ENCODE peak calls at places on chromosomes 7 and 10, in nine cellular contexts. C is neuronal stem cell, Y is heart left ventricle, D is pancreas, S is vagina, E is suprapubic skin, I is RWPE1, H is IMR-90, N is WERI-Rb-1. P is an unnamed sample.

GRCh38 chr7:141484907-141485306 is 66.3 kb upstream of the AGK start:
- DNase-seq in C (no peak), Y (no peak), D (no peak), S (no peak), E (no peak), I (no peak), H (no peak), N (no peak), P (no peak)

GRCh38 chr10:77849039-77849664 is 77.4 kb downstream of the DLG5 start:
- DNase-seq in C (peak), Y (no peak), D (no peak), S (no peak), E (no peak), I (no peak), H (no peak), N (no peak), P (no peak)

GRCh38 chr7:116777613-116778380 is 84.6 kb upstream of the CAPZA2 start:
- DNase-seq in C (no peak), Y (no peak), D (no peak), S (no peak), E (no peak), I (peak), H (peak), N (no peak), P (no peak)

GRCh38 chr7:67644149-67644548 is 647.5 kb downstream of the TYW1 start:
- DNase-seq in C (no peak), Y (no peak), D (no peak), S (no peak), E (no peak), I (no peak), H (no peak), N (peak), P (no peak)

GRCh38 chr7:32846630-32847225 is 44.8 kb downstream of the KBTBD2 start:
- DNase-seq in C (peak), Y (peak), D (peak), S (no peak), E (peak), I (peak), H (peak), N (peak), P (peak)

GRCh38 chr7:27895553-27895952 is 155.6 kb downstream of the TAX1BP1 start:
- DNase-seq in C (no peak), Y (no peak), D (no peak), S (no peak), E (no peak), I (no peak), H (no peak), N (no peak), P (no peak)

GRCh38 chr7:47602272-47603004 is 20.5 kb upstream of the TNS3 start:
- DNase-seq in C (no peak), Y (peak), D (no peak), S (no peak), E (no peak), I (peak), H (no peak), N (no peak), P (no peak)

GRCh38 chr7:43071604-43072003 is 40.8 kb upstream of the HECW1 start:
- DNase-seq in C (peak), Y (no peak), D (no peak), S (no peak), E (no peak), I (no peak), H (peak), N (peak), P (no peak)

GRCh38 chr10:11525503-11525902 is 85.9 kb downstream of the USP6NL start:
- DNase-seq in C (no peak), Y (peak), D (no peak), S (no peak), E (peak), I (no peak), H (peak), N (no peak), P (peak)

GRCh38 chr10:124014416-124015154 is 78.8 kb downstream of the CHST15 start:
- DNase-seq in C (no peak), Y (peak), D (no peak), S (no peak), E (no peak), I (no peak), H (no peak), N (no peak), P (peak)

GRCh38 chr10:99695761-99696160 is 36.2 kb downstream of the COX15 start:
- DNase-seq in C (no peak), Y (no peak), D (no peak), S (no peak), E (no peak), I (no peak), H (peak), N (no peak), P (no peak)
- H3K27ac ChIP-seq in C (no peak), Y (no peak), D (no peak), S (no peak), E (no peak), I (no peak), H (peak), N (no peak), P (no peak)

GRCh38 chr7:94420321-94420720 is 25.6 kb downstream of the COL1A2 start:
- DNase-seq in C (no peak), Y (no peak), D (no peak), S (no peak), E (no peak), I (no peak), H (peak), N (no peak), P (no peak)
- H3K27ac ChIP-seq in C (no peak), Y (no peak), D (no peak), S (peak), E (peak), I (no peak), H (peak), N (no peak), P (no peak)

GRCh38 chr7:108280136-108280535 is 150.0 kb upstream of the LAMB4 start:
- DNase-seq in C (no peak), Y (no peak), D (no peak), S (no peak), E (no peak), I (no peak), H (no peak), N (no peak), P (no peak)
- H3K27ac ChIP-seq in C (no peak), Y (no peak), D (no peak), S (no peak), E (no peak), I (no peak), H (no peak), N (no peak), P (no peak)

GRCh38 chr10:5506246-5506645 is 6.9 kb upstream of the CALML5 start:
- DNase-seq in C (no peak), Y (no peak), D (no peak), S (no peak), E (no peak), I (no peak), H (no peak), N (no peak), P (peak)

GRCh38 chr10:5501976-5502902 is 2.9 kb upstream of the CALML5 start:
- DNase-seq in C (no peak), Y (no peak), D (peak), S (no peak), E (peak), I (no peak), H (peak), N (no peak), P (peak)

GRCh38 chr10:5506751-5507648 is 7.6 kb upstream of the CALML5 start:
- DNase-seq in C (no peak), Y (no peak), D (peak), S (no peak), E (no peak), I (no peak), H (no peak), N (no peak), P (peak)

GRCh38 chr10:5502903-5503835 is 3.8 kb upstream of the CALML5 start:
- DNase-seq in C (no peak), Y (no peak), D (peak), S (no peak), E (peak), I (peak), H (no peak), N (no peak), P (peak)

GRCh38 chr10:5504146-5505072 is 5.0 kb upstream of the CALML5 start:
- DNase-seq in C (no peak), Y (no peak), D (peak), S (no peak), E (peak), I (no peak), H (no peak), N (no peak), P (peak)
- H3K27ac ChIP-seq in C (no peak), Y (no peak), D (peak), S (no peak), E (peak), I (no peak), H (no peak), N (no peak), P (no peak)

GRCh38 chr10:113709221-113709838 is 29.6 kb downstream of the CASP7 start:
- DNase-seq in C (no peak), Y (no peak), D (no peak), S (no peak), E (no peak), I (no peak), H (peak), N (no peak), P (no peak)
- H3K27ac ChIP-seq in C (no peak), Y (no peak), D (peak), S (no peak), E (no peak), I (no peak), H (no peak), N (no peak), P (no peak)

DNA sequence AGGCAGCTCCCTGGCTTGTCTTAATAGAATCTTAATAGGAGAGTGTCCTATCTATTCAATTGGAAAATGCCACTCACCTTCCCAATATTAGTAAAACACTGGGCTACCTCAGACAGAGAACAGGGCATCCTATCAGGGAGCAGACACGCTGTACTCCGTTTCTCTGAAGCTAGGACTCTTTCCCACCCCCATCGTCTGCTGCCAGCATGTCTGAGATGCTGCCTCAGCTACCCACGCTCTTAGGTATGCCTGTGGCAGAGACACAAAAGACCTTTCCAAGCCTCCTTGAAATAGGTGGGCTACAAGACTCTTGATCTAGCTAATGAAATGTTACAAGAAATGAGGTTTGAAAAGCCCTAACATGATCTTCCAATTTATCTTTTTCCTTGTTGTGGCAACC is 2.5 kb upstream of the LRIT2 start:
- DNase-seq in C (no peak), Y (no peak), D (no peak), S (no peak), E (no peak), I (no peak), H (no peak), N (no peak), P (no peak)
- H3K27ac ChIP-seq in C (no peak), Y (no peak), D (no peak), S (no peak), E (no peak), I (no peak), H (no peak), N (no peak), P (no peak)

GRCh38 chr10:109899578-109900355 is 23.5 kb downstream of the XPNPEP1 start:
- DNase-seq in C (no peak), Y (no peak), D (no peak), S (no peak), E (no peak), I (no peak), H (peak), N (no peak), P (no peak)
- H3K27ac ChIP-seq in C (no peak), Y (peak), D (peak), S (peak), E (peak), I (no peak), H (peak), N (no peak), P (peak)

P was measured in psoas muscle.